ENCODE peak calls at places on chromosomes 6 and 20, in five cellular contexts. G is right lobe of liver, O is adrenal gland, V is ovary, N is A549. L is an unnamed sample.

GRCh38 chr6:133355922-133356321 is 114.8 kb downstream of the EYA4 start:
- DNase-seq in G (no peak), O (no peak), V (no peak), N (no peak), L (no peak)

GRCh38 chr6:122712093-122712863 is 67.2 kb upstream of the FABP7 start:
- DNase-seq in G (no peak), O (no peak), V (no peak), N (no peak), L (no peak)

GRCh38 chr6:113833537-113833936 is 23.6 kb upstream of the MARCKS start:
- DNase-seq in G (no peak), O (no peak), V (no peak), N (no peak), L (no peak)

GRCh38 chr6:113449051-113449450 is 408.1 kb upstream of the MARCKS start:
- DNase-seq in G (no peak), O (no peak), V (no peak), N (no peak), L (no peak)

GRCh38 chr6:157946865-157947532 is 34.7 kb upstream of the SYNJ2 start:
- DNase-seq in G (no peak), O (no peak), V (no peak), N (peak; percentile 33), L (no peak)

GRCh38 chr6:63685453-63686379 is 50.1 kb downstream of the PHF3 start:
- DNase-seq in G (no peak), O (no peak), V (no peak), N (no peak), L (no peak)

GRCh38 chr6:2563635-2564034 is 187.1 kb downstream of the MYLK4 start:
- DNase-seq in G (no peak), O (no peak), V (no peak), N (no peak), L (no peak)

GRCh38 chr6:19180348-19181073 is 656.7 kb upstream of the ID4 start:
- DNase-seq in G (no peak), O (peak; percentile 34), V (peak; percentile 19), N (no peak), L (no peak)

GRCh38 chr6:159529820-159530405 is 163.1 kb downstream of the SOD2 start:
- DNase-seq in G (no peak), O (no peak), V (no peak), N (no peak), L (no peak)

GRCh38 chr20:20363449-20364015 is 4.4 kb upstream of the INSM1 start:
- DNase-seq in G (no peak), O (no peak), V (no peak), N (no peak), L (peak; percentile 76)

GRCh38 chr20:43728686-43729255 is 2.0 kb upstream of the GTSF1L start:
- DNase-seq in G (no peak), O (no peak), V (no peak), N (no peak), L (no peak)

GRCh38 chr6:25172819-25173218 is 106.4 kb upstream of the CARMIL1 start:
- DNase-seq in G (no peak), O (no peak), V (no peak), N (peak; percentile 13), L (no peak)

GRCh38 chr6:44003345-44004061 is 123.7 kb downstream of the MRPL14 start:
- DNase-seq in G (no peak), O (no peak), V (no peak), N (no peak), L (no peak)

GRCh38 chr6:44002071-44002590 is 125.1 kb downstream of the MRPL14 start:
- DNase-seq in G (peak; percentile 67), O (no peak), V (no peak), N (peak; percentile 74), L (peak; percentile 52)

GRCh38 chr6:44001318-44001868 is 125.9 kb downstream of the MRPL14 start:
- DNase-seq in G (no peak), O (no peak), V (no peak), N (peak; percentile 57), L (peak; percentile 76)

GRCh38 chr6:44004136-44004535 is 123.1 kb downstream of the MRPL14 start:
- DNase-seq in G (no peak), O (no peak), V (no peak), N (no peak), L (no peak)

DNA sequence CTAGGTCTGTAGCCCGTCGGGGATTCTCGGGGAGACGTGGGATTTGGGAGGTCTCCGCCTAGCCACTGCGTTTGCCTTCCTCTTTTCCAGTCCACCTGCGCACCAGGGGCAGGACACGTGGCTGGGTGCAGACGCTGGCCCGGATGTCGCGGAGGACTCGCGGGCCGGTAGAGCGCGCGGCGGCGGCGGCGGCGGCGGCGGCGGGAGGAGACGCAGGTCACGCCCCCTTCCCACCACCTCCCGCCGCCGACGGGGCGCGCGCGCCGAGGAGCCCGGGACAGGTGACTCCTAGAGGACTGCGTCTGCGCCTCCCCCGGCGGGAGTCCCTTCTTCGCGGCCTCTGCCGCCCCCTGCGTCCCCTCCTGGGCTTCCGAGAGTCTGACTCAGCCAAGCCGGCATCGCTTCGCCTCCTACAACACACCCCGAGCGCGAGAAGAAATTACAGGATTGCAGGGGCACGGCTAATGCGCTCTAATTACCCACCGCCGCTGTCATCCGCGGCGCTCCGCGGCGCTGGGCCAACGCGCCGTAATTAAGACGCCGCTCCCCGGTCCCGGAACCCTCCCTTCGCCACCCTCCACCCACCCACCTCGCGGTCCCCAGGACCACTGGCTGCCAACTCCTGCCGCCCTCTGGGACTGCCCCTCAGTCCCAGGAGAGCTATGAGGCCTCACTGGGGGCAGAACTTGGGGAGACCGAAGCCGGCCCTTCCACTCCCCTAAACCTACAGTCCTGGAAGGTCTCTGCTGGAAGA is 124.5 kb downstream of the MRPL14 start:
- DNase-seq in G (peak; percentile 50), O (peak; percentile 70), V (peak; percentile 25), N (peak; percentile 76), L (peak; percentile 94)
- TF ChIP-seq POLR2A in G (no peak), O (no peak), V (no peak), N (no peak), L (no peak)

GRCh38 chr20:51608060-51608459 is 65.5 kb upstream of the NFATC2 start:
- DNase-seq in G (no peak), O (no peak), V (no peak), N (no peak), L (no peak)

GRCh38 chr20:51607170-51607569 is 64.7 kb upstream of the NFATC2 start:
- DNase-seq in G (no peak), O (no peak), V (no peak), N (no peak), L (no peak)

GRCh38 chr20:51610761-51611624 is 68.5 kb upstream of the NFATC2 start:
- DNase-seq in G (no peak), O (no peak), V (no peak), N (no peak), L (no peak)

GRCh38 chr20:51610111-51610510 is 67.6 kb upstream of the NFATC2 start:
- DNase-seq in G (no peak), O (no peak), V (no peak), N (no peak), L (no peak)

GRCh38 chr20:51609251-51609650 is 66.7 kb upstream of the NFATC2 start:
- DNase-seq in G (no peak), O (no peak), V (no peak), N (no peak), L (no peak)
- H3K27ac ChIP-seq in G (no peak overlapping the region), O (no peak overlapping the region), V (no peak overlapping the region), N (no peak overlapping the region), L (no peak overlapping the region)

GRCh38 chr6:154232013-154232920 is 124.3 kb downstream of the IPCEF1 start:
- DNase-seq in G (no peak), O (no peak), V (no peak), N (no peak), L (no peak)
- TF ChIP-seq POLR2A in G (no peak), O (no peak), V (no peak), N (no peak), L (no peak)

GRCh38 chr20:38260378-38261053 is at the start of gene KIAA1755:
- DNase-seq in G (no peak), O (no peak), V (peak; percentile 47), N (no peak), L (peak; percentile 85)
- H3K27ac ChIP-seq in G (no peak within 1 kb of the TSS), O (no peak within 1 kb of the TSS), V (peak within 1 kb of the TSS; percentile 93), N (no peak within 1 kb of the TSS), L (no peak within 1 kb of the TSS)

DNA sequence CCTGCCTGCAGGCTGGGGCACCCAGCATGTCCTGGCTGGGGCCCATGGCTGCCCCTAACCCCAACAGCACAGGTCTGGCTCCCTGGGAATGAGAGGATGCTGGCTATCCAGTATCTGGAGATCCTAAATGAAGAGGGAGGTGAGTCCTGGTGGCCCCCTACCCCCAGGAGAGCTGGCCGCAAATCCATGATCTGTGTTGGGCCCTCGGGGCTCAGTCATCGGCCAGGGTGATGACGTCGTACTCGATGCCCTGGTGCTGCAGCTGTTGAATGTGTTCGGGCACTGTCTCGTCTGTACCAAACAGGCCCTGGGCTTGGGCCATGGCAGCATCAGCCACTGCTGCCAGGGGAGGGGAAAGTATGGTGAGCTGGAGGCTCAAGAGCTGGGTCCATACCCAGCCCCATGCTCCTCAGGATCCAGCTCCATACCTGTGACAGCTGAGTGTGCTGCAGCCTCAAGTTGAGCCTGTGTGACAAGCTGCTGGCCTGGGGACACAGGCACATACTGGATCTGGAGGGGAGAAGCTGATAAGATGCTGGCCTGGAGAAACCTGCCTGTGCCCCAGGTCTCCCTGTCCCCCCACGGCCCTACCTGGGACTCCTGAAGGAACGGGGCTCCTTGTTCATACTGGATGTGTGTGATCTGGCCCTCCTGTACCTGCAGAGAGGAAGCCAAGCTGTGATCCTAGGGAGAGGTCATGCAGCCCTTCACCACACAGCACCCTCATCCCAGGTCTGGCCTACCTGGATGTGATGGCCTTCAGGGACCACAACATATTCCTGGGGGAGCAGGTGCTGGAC is 14.5 kb downstream of the PCIF1 start:
- DNase-seq in G (no peak), O (peak; percentile 9), V (no peak), N (no peak), L (no peak)
- TF ChIP-seq POLR2A in G (no peak), O (no peak), V (no peak), N (no peak), L (no peak)

GRCh38 chr20:40813708-40814327 is 124.8 kb upstream of the MAFB start:
- DNase-seq in G (no peak), O (no peak), V (no peak), N (no peak), L (no peak)
- H3K27ac ChIP-seq in G (no peak overlapping the region), O (no peak overlapping the region), V (no peak overlapping the region), N (no peak overlapping the region), L (no peak overlapping the region)

DNA sequence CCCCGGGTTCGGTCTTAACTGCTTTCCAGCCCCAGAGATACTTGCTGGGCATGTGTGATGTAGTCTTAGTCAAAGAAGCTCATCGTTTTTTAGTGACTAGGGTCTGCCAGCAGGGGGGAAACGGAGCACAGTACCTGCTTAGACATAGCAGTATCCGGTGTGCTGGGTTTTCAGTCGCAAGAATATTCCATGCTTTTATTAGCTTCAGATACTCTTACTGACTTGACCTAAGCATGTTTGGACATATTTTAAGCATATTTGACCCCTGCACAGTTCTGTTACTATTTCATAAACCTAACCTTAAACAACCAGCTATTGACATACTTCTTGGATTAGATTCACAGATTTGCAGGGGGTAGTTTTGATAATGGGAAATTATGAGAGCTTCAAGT is 3.0 kb downstream of the E2F3 start:
- DNase-seq in G (peak; percentile 42), O (peak; percentile 40), V (no peak), N (peak; percentile 78), L (no peak)
- TF ChIP-seq POLR2A in G (no peak), O (no peak), V (no peak), N (no peak), L (no peak)

L was measured in upper lobe of left lung.